ENCODE peak calls at places on chromosomes 3 and 15, in four cellular contexts. P is fibroblast of mammary gland, K is fibroblast of lung, E is body of pancreas. D is an unnamed sample.

GRCh38 chr3:32813180-32813579 is 4.6 kb upstream of the TRIM71 start:
- DNase-seq in P (no peak), K (no peak), E (no peak), D (no peak)

GRCh38 chr3:167739190-167739589 is 3.7 kb downstream of the SERPINI1 start:
- DNase-seq in P (no peak), K (no peak), E (no peak), D (no peak)

GRCh38 chr3:33194303-33194702 is 24.3 kb downstream of the SUSD5 start:
- DNase-seq in P (no peak), K (no peak), E (no peak), D (no peak)

GRCh38 chr15:99361541-99362185 is 110.4 kb downstream of the LRRC28 start:
- DNase-seq in P (peak; percentile 53), K (no peak), E (no peak), D (peak; percentile 22)

GRCh38 chr15:39944711-39945110 is 10.8 kb downstream of the EIF2AK4 start:
- DNase-seq in P (peak; percentile 90), K (peak; percentile 97), E (no peak), D (peak; percentile 90)

GRCh38 chr3:82654708-82655107 is 893.3 kb upstream of the GBE1 start:
- DNase-seq in P (no peak), K (no peak), E (no peak), D (no peak)

GRCh38 chr15:85649372-85649771 is 145.4 kb downstream of the KLHL25 start:
- DNase-seq in P (peak; percentile 93), K (peak; percentile 79), E (no peak), D (peak; percentile 73)

GRCh38 chr3:127525373-127525772 is 65.2 kb downstream of the TPRA1 start:
- DNase-seq in P (peak; percentile 86), K (peak; percentile 82), E (no peak), D (peak; percentile 56)

GRCh38 chr3:47017504-47018268 is 38.2 kb downstream of the NBEAL2 start:
- DNase-seq in P (no peak), K (peak; percentile 56), E (no peak), D (peak; percentile 67)

GRCh38 chr3:128799650-128800049 is 73.7 kb downstream of the RAB7A start:
- DNase-seq in P (no peak), K (no peak), E (no peak), D (no peak)

GRCh38 chr15:32905481-32905880 is 187.7 kb downstream of the GREM1 start:
- DNase-seq in P (peak; percentile 17), K (no peak), E (no peak), D (no peak)

GRCh38 chr3:18649666-18650363 is 224.7 kb upstream of the SATB1 start:
- DNase-seq in P (no peak), K (no peak), E (no peak), D (no peak)

GRCh38 chr3:75650191-75650590 is 13.9 kb upstream of the FRG2C start:
- DNase-seq in P (no peak), K (no peak), E (no peak), D (no peak)

GRCh38 chr3:69306239-69307185 is 79.4 kb downstream of the FRMD4B start:
- DNase-seq in P (peak; percentile 96), K (peak; percentile 77), E (peak; percentile 76), D (peak; percentile 83)

GRCh38 chr3:25151497-25151896 is 276.6 kb upstream of the RARB start:
- DNase-seq in P (no peak), K (peak; percentile 43), E (no peak), D (no peak)

GRCh38 chr3:195807681-195808121 is 4.0 kb downstream of the MUC4 start:
- DNase-seq in P (no peak), K (no peak), E (no peak), D (no peak)

GRCh38 chr3:44198265-44198956 is 43.3 kb upstream of the TOPAZ1 start:
- DNase-seq in P (peak; percentile 75), K (peak; percentile 58), E (peak; percentile 71), D (peak; percentile 73)

GRCh38 chr15:25437751-25438600 is 848 bp downstream of the UBE3A start:
- DNase-seq in P (peak; percentile 46), K (peak; percentile 41), E (peak; percentile 43), D (peak; percentile 50)

GRCh38 chr15:76197703-76198455 is 113.4 kb downstream of the ETFA start:
- DNase-seq in P (no peak), K (peak; percentile 35), E (no peak), D (no peak)

GRCh38 chr3:191518861-191519260 is 57.9 kb downstream of the PYDC2 start:
- DNase-seq in P (no peak), K (no peak), E (no peak), D (no peak)

GRCh38 chr15:88738796-88739195 is 64.4 kb upstream of the ACAN start:
- DNase-seq in P (peak; percentile 3), K (no peak), E (no peak), D (no peak)

GRCh38 chr3:197795200-197795599 is 4.1 kb downstream of the LRCH3 start:
- DNase-seq in P (peak; percentile 96), K (peak; percentile 32), E (no peak), D (no peak)

GRCh38 chr15:41621200-41622193 is 38.7 kb upstream of the MGA start:
- DNase-seq in P (peak; percentile 81), K (peak; percentile 89), E (peak; percentile 82), D (peak; percentile 88)

GRCh38 chr3:136751259-136752045 is 726 bp downstream of the STAG1 start:
- DNase-seq in P (peak; percentile 76), K (peak; percentile 74), E (peak; percentile 74), D (peak; percentile 82)

GRCh38 chr3:90055721-90056120 is 948.3 kb downstream of the EPHA3 start:
- DNase-seq in P (no peak), K (peak; percentile 11), E (no peak), D (peak; percentile 26)

GRCh38 chr15:81157195-81157938 is 23.3 kb downstream of the CFAP161 start:
- DNase-seq in P (peak; percentile 71), K (no peak), E (no peak), D (no peak)

GRCh38 chr15:71397377-71397776 is 282.1 kb downstream of the THSD4 start:
- DNase-seq in P (peak; percentile 69), K (no peak), E (peak; percentile 35), D (no peak)

GRCh38 chr3:32045091-32045964 is 61.1 kb upstream of the GPD1L start:
- DNase-seq in P (peak; percentile 80), K (peak; percentile 74), E (peak; percentile 78), D (peak; percentile 70)

GRCh38 chr15:70415330-70415884 is 317.7 kb upstream of the TLE3 start:
- DNase-seq in P (no peak), K (no peak), E (no peak), D (no peak)

DNA sequence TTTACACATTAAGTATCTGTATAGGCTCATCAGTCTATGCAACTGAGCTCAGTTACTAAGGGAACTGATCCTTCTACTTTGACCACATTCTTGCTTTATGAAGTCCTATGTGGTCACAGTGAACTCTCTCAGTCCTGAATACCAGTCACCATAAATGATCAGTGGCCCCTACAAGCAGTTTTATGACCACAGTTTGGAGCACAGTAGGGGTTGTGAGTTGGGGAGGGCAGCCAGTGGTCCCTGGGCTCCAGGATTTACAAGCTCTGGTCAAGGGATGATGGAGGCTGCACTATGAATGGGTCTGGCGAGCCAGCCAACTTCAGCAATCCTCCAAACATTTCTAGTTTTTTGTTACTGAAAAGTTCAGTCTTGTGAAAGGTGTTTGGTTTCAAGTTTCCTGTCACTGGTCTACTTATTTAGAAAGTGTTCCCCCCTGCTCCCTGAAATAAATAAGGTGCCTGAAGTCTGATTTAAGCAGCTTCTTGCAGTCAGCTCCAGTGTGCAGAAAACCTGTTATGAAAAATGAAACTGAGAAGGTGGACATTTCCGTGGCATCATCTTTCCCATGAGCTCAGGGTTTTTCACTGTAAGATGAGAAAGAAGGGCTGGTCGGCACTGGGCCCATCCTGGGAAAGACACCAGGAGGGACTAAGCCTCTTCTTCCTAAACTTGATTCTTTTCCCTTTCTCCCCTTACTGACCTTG is 75.4 kb downstream of the DAPK2 start:
- DNase-seq in P (no peak), K (no peak), E (no peak), D (no peak)
- H3K4me3 ChIP-seq in P (no peak overlapping the region), K (no peak overlapping the region), E (no peak overlapping the region), D (no peak overlapping the region)

DNA sequence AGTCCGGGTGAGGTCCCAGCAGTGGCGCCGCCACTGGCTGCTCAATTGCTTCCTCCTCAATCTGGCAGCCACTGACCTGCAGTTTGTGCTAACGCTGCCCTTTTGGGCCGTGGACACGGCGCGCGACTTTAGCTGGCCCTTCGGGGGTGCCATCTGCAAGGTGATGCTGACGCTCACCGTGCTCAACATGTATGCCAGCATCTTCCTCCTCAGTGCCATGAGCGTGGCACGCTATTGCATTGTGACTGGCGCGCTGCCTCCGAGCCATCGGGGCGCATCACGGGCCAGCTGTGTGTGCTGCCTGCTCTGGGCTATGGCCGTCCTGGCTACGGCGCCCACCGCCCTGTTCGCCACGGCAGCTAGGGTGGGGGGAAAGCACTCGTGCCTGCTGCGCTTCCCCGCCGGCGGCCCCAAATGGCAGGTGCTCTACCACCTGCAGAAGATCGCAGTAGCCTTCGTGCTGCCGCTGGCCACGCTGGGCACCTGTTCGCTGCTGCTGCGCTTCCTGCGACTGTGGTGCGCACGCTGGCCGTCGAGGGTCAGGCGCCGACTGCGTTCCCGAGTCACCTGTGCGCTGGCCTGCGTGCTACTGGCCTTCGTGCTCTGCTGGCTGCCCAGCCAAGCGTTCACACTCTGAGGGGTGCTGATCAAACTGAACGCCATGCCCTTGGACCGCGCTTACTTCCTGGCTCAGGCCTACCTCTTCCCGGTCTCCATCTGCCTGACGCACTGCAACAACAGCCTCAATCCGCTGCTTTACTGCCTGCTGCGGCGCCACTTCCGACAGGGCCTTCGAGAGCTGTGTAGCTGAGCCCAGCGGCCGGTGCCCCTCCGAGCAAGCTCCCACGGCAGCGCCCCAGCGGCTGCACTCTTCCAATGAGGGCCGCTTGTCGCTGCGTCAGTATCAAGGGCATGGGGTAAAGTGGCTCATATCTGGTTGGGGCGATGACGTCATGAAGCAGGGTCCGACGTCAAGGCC is 20.3 kb upstream of the ADAMTS7 start:
- DNase-seq in P (no peak), K (no peak), E (no peak), D (no peak)
- H3K4me3 ChIP-seq in P (no peak overlapping the region), K (no peak overlapping the region), E (no peak overlapping the region), D (no peak overlapping the region)

GRCh38 chr3:53043738-53044137 is 2.1 kb downstream of the SFMBT1 start:
- DNase-seq in P (no peak), K (no peak), E (no peak), D (no peak)
- H3K4me3 ChIP-seq in P (no peak overlapping the region), K (no peak overlapping the region), E (no peak overlapping the region), D (no peak overlapping the region)

GRCh38 chr15:60355148-60355857 is 42.5 kb downstream of the ANXA2 start:
- DNase-seq in P (no peak), K (no peak), E (no peak), D (no peak)

GRCh38 chr15:60356832-60357231 is 41.0 kb downstream of the ANXA2 start:
- DNase-seq in P (no peak), K (no peak), E (no peak), D (no peak)

GRCh38 chr15:60363024-60363674 is 34.6 kb downstream of the ANXA2 start:
- DNase-seq in P (no peak), K (no peak), E (no peak), D (peak; percentile 36)

GRCh38 chr15:60362318-60363023 is 35.3 kb downstream of the ANXA2 start:
- DNase-seq in P (peak; percentile 93), K (peak; percentile 86), E (no peak), D (peak; percentile 69)

DNA sequence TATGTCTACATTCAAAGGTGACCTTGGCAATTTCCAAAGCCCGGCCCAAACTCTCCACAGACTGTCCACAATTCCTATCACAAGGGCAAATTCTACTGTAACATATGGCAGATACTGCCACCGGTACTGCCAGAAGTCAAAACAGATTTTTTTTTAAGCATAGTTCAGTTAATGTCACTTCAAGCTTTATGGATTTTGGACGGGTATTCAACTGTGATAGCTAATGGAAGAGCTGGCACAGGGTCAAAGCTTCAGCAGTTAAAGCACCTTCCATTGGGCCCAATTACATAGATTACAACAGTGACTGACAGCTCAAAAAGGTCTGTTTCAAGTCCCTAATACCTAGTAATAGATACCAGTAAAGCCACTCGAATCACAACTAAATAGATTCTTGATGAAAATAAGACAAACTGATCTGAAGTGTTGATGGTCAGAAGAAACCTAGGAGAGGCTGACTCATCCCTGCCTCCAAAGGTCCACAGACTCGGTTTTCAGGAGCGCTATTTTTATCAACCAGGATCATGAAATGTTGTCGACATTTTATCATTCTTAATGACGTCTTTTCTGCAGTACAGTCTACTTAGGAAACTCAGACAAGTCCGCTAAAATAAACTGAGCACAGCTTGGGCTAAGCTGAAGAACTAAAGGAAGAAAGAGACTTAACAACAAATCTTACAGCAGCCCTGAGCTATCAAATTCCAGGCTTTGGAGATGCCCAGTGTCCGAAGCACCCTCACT is 38.7 kb downstream of the ANXA2 start:
- DNase-seq in P (peak; percentile 89), K (peak; percentile 93), E (no peak), D (peak; percentile 88)
- H3K4me3 ChIP-seq in P (no peak overlapping the region), K (no peak overlapping the region), E (no peak overlapping the region), D (no peak overlapping the region)